ENCODE peak calls at places on chromosome 21, in seven cellular contexts. T is PC-3, R is glutamatergic neuron, Q is type B pancreatic cell, J is cardiac fibroblast, U is thoracic aorta, P is mesothelial cell of epicardium. X is an unnamed sample.

GRCh38 chr21:36428789-36429671 is 43.8 kb downstream of the CHAF1B start:
- DNase-seq in T (peak; percentile 19), R (peak; percentile 28), U (no peak), P (no peak), J (no peak), Q (no peak), X (no peak)

GRCh38 chr21:40783404-40783803 is 63.6 kb downstream of the DSCAM start:
- DNase-seq in P (no peak), J (no peak), R (no peak), U (no peak), Q (no peak), T (no peak), X (no peak)

GRCh38 chr21:41439245-41439644 is 13.2 kb downstream of the MX1 start:
- DNase-seq in R (no peak), Q (no peak), T (no peak), P (no peak), U (no peak), J (no peak), X (no peak)

GRCh38 chr21:41217656-41218380 is 49.9 kb downstream of the BACE2 start:
- DNase-seq in P (no peak), J (peak; percentile 78), U (no peak), Q (no peak), R (no peak), T (no peak), X (peak; percentile 24)

GRCh38 chr21:42569732-42570301 is 56.2 kb downstream of the SLC37A1 start:
- DNase-seq in Q (no peak), P (no peak), R (peak; percentile 3), J (no peak), U (no peak), T (no peak), X (no peak)

GRCh38 chr21:8990326-8991087 is 1530.9 kb upstream of the TPTE start:
- DNase-seq in Q (no peak), T (peak; percentile 1), U (no peak), J (no peak), R (no peak), P (no peak), X (no peak)

GRCh38 chr21:41783476-41784150 is 16.8 kb upstream of the RIPK4 start:
- DNase-seq in Q (no peak), T (peak; percentile 100), P (no peak), J (no peak), R (no peak), U (no peak), X (no peak)

GRCh38 chr21:46081862-46082637 is 15.9 kb upstream of the COL6A2 start:
- DNase-seq in R (no peak), U (no peak), J (no peak), T (no peak), P (no peak), Q (peak; percentile 58), X (no peak)

GRCh38 chr21:25370311-25370744 is 237.0 kb downstream of the MRPL39 start:
- DNase-seq in U (no peak), R (no peak), J (peak; percentile 82), T (peak; percentile 97), P (no peak), Q (no peak), X (peak; percentile 88)

GRCh38 chr21:17613242-17613676 is 558 bp upstream of the BTG3 start:
- DNase-seq in P (no peak), Q (no peak), T (no peak), R (peak; percentile 17), J (peak; percentile 26), U (peak; percentile 14), X (no peak)

GRCh38 chr21:25518491-25518911 is 88.8 kb downstream of the MRPL39 start:
- DNase-seq in J (no peak), T (peak; percentile 8), R (no peak), Q (no peak), P (no peak), U (no peak), X (no peak)

GRCh38 chr21:31894441-31894840 is 21.6 kb downstream of the HUNK start:
- DNase-seq in U (no peak), Q (no peak), P (no peak), R (no peak), T (no peak), J (no peak), X (no peak)

GRCh38 chr21:16116067-16116466 is 386.3 kb downstream of the USP25 start:
- DNase-seq in R (no peak), T (no peak), Q (no peak), P (no peak), U (no peak), J (no peak), X (no peak)

GRCh38 chr21:46154955-46155513 is 345 bp downstream of the FTCD start:
- DNase-seq in J (no peak), R (peak; percentile 10), U (no peak), P (no peak), Q (no peak), T (no peak), X (no peak)

GRCh38 chr21:42392731-42393442 is 3.0 kb downstream of the TMPRSS3 start:
- DNase-seq in J (no peak), U (no peak), T (peak; percentile 47), R (no peak), Q (no peak), P (no peak), X (no peak)

GRCh38 chr21:14383596-14384210 is 757 bp upstream of the HSPA13 start:
- DNase-seq in J (peak; percentile 52), P (no peak), R (no peak), Q (no peak), T (no peak), U (no peak), X (no peak)
- TF ChIP-seq CTCF in J (no peak), P (no peak), R (no peak), Q (no peak), T (no peak), U (no peak), X (peak; percentile 11)

DNA sequence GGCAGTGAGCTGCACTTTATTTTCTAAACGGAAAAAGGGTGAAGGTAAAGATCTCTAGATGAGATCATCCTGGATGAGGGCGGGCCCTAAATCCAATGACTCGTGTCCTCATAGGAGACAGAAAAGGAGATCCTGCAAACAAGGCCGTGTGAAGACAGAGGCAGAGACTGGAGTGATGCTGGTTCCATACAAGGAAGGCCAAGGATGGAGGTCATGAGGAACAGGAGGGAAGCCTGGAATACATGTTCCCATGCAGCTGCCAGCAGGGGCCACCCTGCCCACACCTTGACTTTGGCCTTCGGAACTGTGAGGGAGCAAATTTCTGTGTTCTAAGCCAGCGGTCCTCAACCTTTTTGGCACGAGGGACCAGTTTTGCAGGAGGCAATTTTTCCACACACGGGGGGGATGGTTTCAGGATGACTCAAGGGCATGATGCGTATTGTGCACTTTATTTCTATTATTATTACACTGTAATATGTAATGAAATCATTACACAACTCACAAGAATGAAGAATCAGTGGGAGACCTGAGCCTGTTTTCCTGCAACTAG is 94.3 kb downstream of the PSMG1 start:
- DNase-seq in J (peak; percentile 63), Q (no peak), T (peak; percentile 66), R (no peak), U (no peak), P (no peak), X (no peak)
- TF ChIP-seq CTCF in J (no peak), Q (no peak), T (peak; percentile 17), R (no peak), U (peak; percentile 33), P (no peak), X (no peak)

GRCh38 chr21:44761011-44761729 is 40.5 kb downstream of the UBE2G2 start:
- DNase-seq in U (no peak), J (no peak), P (peak; percentile 39), T (peak; percentile 39), R (no peak), Q (peak; percentile 40), X (no peak)
- TF ChIP-seq CTCF in U (no peak), J (peak; percentile 29), P (peak; percentile 23), T (peak; percentile 66), R (peak; percentile 32), Q (peak; percentile 63), X (no peak)

GRCh38 chr21:20083336-20083735 is 914.9 kb upstream of the NCAM2 start:
- DNase-seq in P (no peak), T (no peak), U (no peak), Q (no peak), R (no peak), J (no peak), X (no peak)
- TF ChIP-seq CTCF in P (no peak), T (no peak), U (no peak), Q (no peak), R (no peak), J (no peak), X (no peak)

GRCh38 chr21:33825419-33825818 is 90.2 kb downstream of the ATP5PO start:
- DNase-seq in T (no peak), J (no peak), Q (no peak), R (no peak), U (no peak), P (no peak), X (no peak)

GRCh38 chr21:33825898-33826297 is 89.7 kb downstream of the ATP5PO start:
- DNase-seq in J (peak; percentile 64), T (no peak), U (no peak), R (no peak), P (no peak), Q (no peak), X (peak; percentile 28)

GRCh38 chr21:33824156-33824941 is 91.3 kb downstream of the ATP5PO start:
- DNase-seq in R (no peak), U (no peak), T (no peak), J (no peak), P (no peak), Q (no peak), X (no peak)

GRCh38 chr21:33828577-33828976 is 87.0 kb downstream of the ATP5PO start:
- DNase-seq in P (no peak), T (no peak), U (no peak), J (no peak), R (no peak), Q (no peak), X (no peak)

DNA sequence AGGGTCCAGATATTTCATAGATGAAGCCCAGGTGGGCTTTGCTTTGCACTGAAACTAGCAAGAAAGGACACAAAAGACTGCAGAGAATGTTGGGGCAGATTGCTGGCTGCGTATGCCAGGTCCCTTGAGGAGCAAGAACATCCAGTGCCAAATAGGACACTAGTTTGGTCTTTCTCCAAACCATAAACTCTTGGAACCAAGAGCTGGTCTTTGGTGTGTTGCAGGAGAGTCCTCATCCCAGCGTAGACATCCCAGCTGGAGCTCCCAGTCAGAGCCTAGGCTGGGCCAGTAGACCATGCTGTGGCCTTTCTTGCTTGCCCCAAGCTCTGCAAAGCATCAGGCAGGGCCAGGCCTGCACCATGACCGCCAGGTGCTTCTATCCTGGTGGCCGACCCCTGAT is 87.5 kb downstream of the ATP5PO start:
- DNase-seq in U (no peak), T (no peak), J (peak; percentile 47), Q (no peak), P (no peak), R (no peak), X (no peak)
- TF ChIP-seq CTCF in U (no peak), T (no peak), J (no peak), Q (no peak), P (no peak), R (no peak), X (no peak)

DNA sequence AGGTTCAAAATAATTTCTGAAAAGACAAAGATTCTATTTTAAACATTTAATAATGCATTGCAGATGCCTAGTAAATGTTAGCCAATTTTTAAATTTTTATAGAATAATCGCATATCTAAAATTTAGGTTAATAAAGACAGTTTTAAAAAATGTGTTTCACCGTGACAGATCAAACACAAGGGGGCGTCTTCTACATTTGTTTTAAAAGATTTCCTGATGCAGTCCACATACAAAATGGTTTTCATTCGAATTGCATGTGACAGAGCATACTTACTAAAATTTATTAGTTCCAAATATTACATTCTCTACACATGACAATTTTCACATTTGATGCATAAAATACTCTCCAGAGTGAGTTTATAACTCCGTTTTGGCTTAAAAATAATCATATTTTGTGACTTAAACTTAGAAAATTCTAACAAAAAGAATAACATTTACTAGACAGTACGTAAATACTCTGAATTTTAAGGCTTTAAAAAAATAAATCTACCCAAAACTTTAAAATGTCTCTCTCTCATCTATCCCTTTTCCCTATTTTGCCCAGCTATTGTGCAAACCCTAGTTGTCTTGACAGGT is 75.5 kb downstream of the ADAMTS1 start:
- DNase-seq in U (no peak), P (no peak), T (peak; percentile 63), R (no peak), Q (no peak), J (peak; percentile 80), X (no peak)
- TF ChIP-seq CTCF in U (peak; percentile 66), P (peak; percentile 73), T (peak; percentile 79), R (peak; percentile 73), Q (peak; percentile 82), J (peak; percentile 46), X (peak; percentile 30)

X was measured in AG04449.